ENCODE peak calls at places on chromosomes 16 and 17, in four cellular contexts. One of them, this sample, is unnamed.

GRCh38 chr16:67666032-67666537 is 465 bp downstream of the ENKD1 start:
- DNase-seq in neural progenitor cell: peak
- DNase-seq in IMR-90: no peak
- DNase-seq in MM.1S: no peak
- DNase-seq in this sample: no peak

GRCh38 chr16:28531777-28532744 is 6.7 kb downstream of the NUPR1 start:
- DNase-seq in neural progenitor cell: peak
- DNase-seq in IMR-90: no peak
- DNase-seq in MM.1S: no peak
- DNase-seq in this sample: no peak

GRCh38 chr17:62101519-62101918 is 36.4 kb upstream of the MED13 start:
- DNase-seq in neural progenitor cell: no peak
- DNase-seq in IMR-90: no peak
- DNase-seq in MM.1S: no peak
- DNase-seq in this sample: no peak

GRCh38 chr17:42101513-42102292 is 3.4 kb upstream of the ZNF385C start:
- DNase-seq in neural progenitor cell: peak
- DNase-seq in IMR-90: peak
- DNase-seq in MM.1S: peak
- DNase-seq in this sample: peak

GRCh38 chr17:36074365-36074764 is 10.3 kb downstream of the CCL18 start:
- DNase-seq in neural progenitor cell: no peak
- DNase-seq in IMR-90: no peak
- DNase-seq in MM.1S: no peak
- DNase-seq in this sample: no peak

GRCh38 chr16:77581706-77582105 is 140.6 kb upstream of the NUDT7 start:
- DNase-seq in neural progenitor cell: no peak
- DNase-seq in IMR-90: peak
- DNase-seq in MM.1S: no peak
- DNase-seq in this sample: peak

GRCh38 chr16:27223701-27224100 is 20.4 kb downstream of the KDM8 start:
- DNase-seq in neural progenitor cell: no peak
- DNase-seq in IMR-90: no peak
- DNase-seq in MM.1S: no peak
- DNase-seq in this sample: no peak

GRCh38 chr16:2471653-2472487 is 773 bp downstream of the NTN3 start:
- DNase-seq in neural progenitor cell: peak
- DNase-seq in IMR-90: no peak
- DNase-seq in MM.1S: no peak
- DNase-seq in this sample: no peak

GRCh38 chr16:85463228-85463611 is 149.9 kb upstream of the GSE1 start:
- DNase-seq in neural progenitor cell: no peak
- DNase-seq in IMR-90: no peak
- DNase-seq in MM.1S: no peak
- DNase-seq in this sample: no peak

GRCh38 chr16:70454221-70455034 is at the start of gene FCSK:
- DNase-seq in neural progenitor cell: peak
- DNase-seq in IMR-90: peak
- DNase-seq in MM.1S: peak
- DNase-seq in this sample: peak

GRCh38 chr16:87601322-87602004 is 845 bp upstream of the JPH3 start:
- DNase-seq in neural progenitor cell: peak
- DNase-seq in IMR-90: no peak
- DNase-seq in MM.1S: no peak
- DNase-seq in this sample: no peak

GRCh38 chr16:79042886-79043285 is 557.7 kb downstream of the MAF start:
- DNase-seq in neural progenitor cell: no peak
- DNase-seq in IMR-90: no peak
- DNase-seq in MM.1S: peak
- DNase-seq in this sample: no peak

GRCh38 chr16:87834668-87835473 is 34.4 kb downstream of the SLC7A5 start:
- DNase-seq in neural progenitor cell: no peak
- DNase-seq in IMR-90: peak
- DNase-seq in MM.1S: no peak
- DNase-seq in this sample: no peak

GRCh38 chr16:50266337-50267091 is at the start of gene ADCY7:
- DNase-seq in neural progenitor cell: peak
- DNase-seq in IMR-90: peak
- DNase-seq in MM.1S: peak
- DNase-seq in this sample: peak

GRCh38 chr16:53083123-53083522 is 28.3 kb downstream of the CHD9 start:
- DNase-seq in neural progenitor cell: no peak
- DNase-seq in IMR-90: peak
- DNase-seq in MM.1S: no peak
- DNase-seq in this sample: peak
- H2AFZ ChIP-seq in neural progenitor cell: no peak
- H2AFZ ChIP-seq in IMR-90: no peak
- H2AFZ ChIP-seq in MM.1S: no peak
- H2AFZ ChIP-seq in this sample: no peak

GRCh38 chr17:75927286-75927922 is 13.4 kb downstream of the FBF1 start:
- DNase-seq in neural progenitor cell: peak
- DNase-seq in IMR-90: no peak
- DNase-seq in MM.1S: peak
- DNase-seq in this sample: no peak
- TF ChIP-seq CTCF in neural progenitor cell: peak
- TF ChIP-seq CTCF in IMR-90: peak
- TF ChIP-seq CTCF in MM.1S: peak
- TF ChIP-seq CTCF in this sample: no peak

DNA sequence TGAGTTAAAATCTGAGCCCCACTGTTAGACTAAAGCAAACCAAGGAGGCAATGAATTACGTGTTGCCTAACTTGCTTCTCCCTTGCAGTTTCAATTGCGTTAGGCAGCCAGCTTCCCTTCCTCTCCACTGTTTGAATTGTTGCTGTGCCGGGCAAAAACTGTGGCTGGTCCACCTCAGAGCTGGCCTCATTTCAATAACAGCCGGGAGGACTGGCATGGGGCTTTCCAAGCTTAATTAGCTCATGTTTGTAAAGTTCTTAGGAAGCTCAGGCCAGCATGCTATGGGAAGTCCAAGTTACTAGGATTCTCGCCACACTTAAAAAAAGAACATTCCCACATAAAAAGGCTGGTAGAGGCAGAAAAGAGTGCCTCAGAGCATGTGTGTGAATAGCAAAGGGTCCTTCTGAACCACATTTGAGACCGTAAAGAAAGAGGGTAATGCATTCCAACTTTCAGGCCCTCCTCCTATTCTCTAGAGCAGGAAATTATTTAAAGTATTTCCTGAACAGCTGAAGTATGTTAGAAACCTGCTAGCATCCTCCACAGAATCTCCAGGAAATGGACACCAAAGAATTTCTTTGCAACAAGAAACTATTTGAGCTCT is 79.0 kb upstream of the SMURF2 start:
- DNase-seq in neural progenitor cell: no peak
- DNase-seq in IMR-90: peak
- DNase-seq in MM.1S: no peak
- DNase-seq in this sample: peak
- H3K9ac ChIP-seq in neural progenitor cell: no peak
- H3K9ac ChIP-seq in IMR-90: peak
- H3K9ac ChIP-seq in MM.1S: no peak
- H3K9ac ChIP-seq in this sample: peak

GRCh38 chr16:10969615-10970014 is 25.3 kb downstream of the CLEC16A start:
- DNase-seq in neural progenitor cell: no peak
- DNase-seq in IMR-90: no peak
- DNase-seq in MM.1S: no peak
- DNase-seq in this sample: no peak
- H2AFZ ChIP-seq in neural progenitor cell: no peak
- H2AFZ ChIP-seq in IMR-90: no peak
- H2AFZ ChIP-seq in MM.1S: no peak
- H2AFZ ChIP-seq in this sample: no peak

This sample was measured in astrocyte.